ENCODE peak calls at places on chromosome 5, in nine cellular contexts. M, K, W, V, B, X, N, Z and R are unnamed samples. For H3K4me1, the result is how much of the 10 kb centered on the place peaks cover.

GRCh38 chr5:138601444-138601843 is 26.2 kb upstream of the HSPA9 start:
- DNase-seq in M (no peak), K (no peak), W (no peak), V (no peak), B (no peak), X (no peak), N (peak), Z (no peak), R (no peak)

GRCh38 chr5:124057161-124057814 is 545.3 kb downstream of the CSNK1G3 start:
- DNase-seq in M (no peak), K (no peak), W (no peak), V (peak), B (no peak), X (peak), N (peak), Z (no peak), R (no peak)

GRCh38 chr5:19496056-19496455 is 491.9 kb downstream of the CDH18 start:
- DNase-seq in M (no peak), K (no peak), W (no peak), V (no peak), B (no peak), X (no peak), N (peak), Z (no peak), R (no peak)

GRCh38 chr5:2471152-2471879 is 280.2 kb downstream of the IRX2 start:
- DNase-seq in M (no peak), K (no peak), W (no peak), V (no peak), B (no peak), X (peak), N (no peak), Z (no peak), R (no peak)

GRCh38 chr5:53009816-53010215 is 20.7 kb downstream of the ITGA2 start:
- DNase-seq in M (no peak), K (no peak), W (no peak), V (no peak), B (no peak), X (no peak), N (no peak), Z (no peak), R (no peak)

GRCh38 chr5:15807248-15807647 is 307.3 kb downstream of the FBXL7 start:
- DNase-seq in M (no peak), K (no peak), W (no peak), V (peak), B (no peak), X (no peak), N (no peak), Z (no peak), R (no peak)

GRCh38 chr5:177538876-177539275 is 15.5 kb downstream of the FAM193B start:
- DNase-seq in M (no peak), K (no peak), W (peak), V (no peak), B (peak), X (no peak), N (peak), Z (no peak), R (no peak)

GRCh38 chr5:56207537-56207936 is 25.6 kb downstream of the ANKRD55 start:
- DNase-seq in M (no peak), K (no peak), W (no peak), V (no peak), B (no peak), X (no peak), N (no peak), Z (no peak), R (no peak)

GRCh38 chr5:160183075-160183474 is 46.2 kb upstream of the FABP6 start:
- DNase-seq in M (no peak), K (no peak), W (no peak), V (no peak), B (no peak), X (no peak), N (peak), Z (no peak), R (no peak)

GRCh38 chr5:31963358-31963757 is 210.8 kb downstream of the GOLPH3 start:
- DNase-seq in M (no peak), K (peak), W (no peak), V (no peak), B (peak), X (no peak), N (no peak), Z (no peak), R (no peak)

GRCh38 chr5:161544350-161544765 is 2.2 kb downstream of the GABRB2 start:
- DNase-seq in M (no peak), K (no peak), W (no peak), V (no peak), B (no peak), X (no peak), N (peak), Z (peak), R (no peak)

GRCh38 chr5:159262859-159263568 is at the start of gene UBLCP1:
- DNase-seq in M (peak), K (peak), W (peak), V (peak), B (peak), X (peak), N (peak), Z (peak), R (peak)

GRCh38 chr5:121748690-121749089 is 103.0 kb upstream of the FTMT start:
- DNase-seq in M (no peak), K (no peak), W (no peak), V (peak), B (peak), X (no peak), N (no peak), Z (peak), R (no peak)

GRCh38 chr5:103224118-103224893 is 34.3 kb upstream of the MACIR start:
- DNase-seq in M (peak), K (peak), W (no peak), V (no peak), B (peak), X (no peak), N (peak), Z (peak), R (peak)

GRCh38 chr5:43469671-43470396 is 13.8 kb downstream of the TMEM267 start:
- DNase-seq in M (no peak), K (no peak), W (no peak), V (no peak), B (no peak), X (no peak), N (no peak), Z (no peak), R (no peak)

GRCh38 chr5:27241564-27242257 is 203.3 kb upstream of the CDH9 start:
- DNase-seq in M (no peak), K (no peak), W (no peak), V (no peak), B (no peak), X (no peak), N (peak), Z (no peak), R (no peak)

GRCh38 chr5:95631265-95631957 is 11.5 kb downstream of the GPR150 start:
- DNase-seq in M (no peak), K (no peak), W (no peak), V (no peak), B (no peak), X (no peak), N (peak), Z (no peak), R (no peak)

GRCh38 chr5:119878712-119879111 is 249.4 kb downstream of the FAM170A start:
- DNase-seq in M (no peak), K (no peak), W (no peak), V (no peak), B (no peak), X (no peak), N (no peak), Z (peak), R (peak)

GRCh38 chr5:61840354-61840753 is 465.7 kb upstream of the KIF2A start:
- DNase-seq in M (no peak), K (no peak), W (no peak), V (no peak), B (no peak), X (no peak), N (no peak), Z (peak), R (no peak)

GRCh38 chr5:169521366-169521983 is 62.1 kb upstream of the SPDL1 start:
- DNase-seq in M (no peak), K (peak), W (no peak), V (peak), B (peak), X (no peak), N (no peak), Z (no peak), R (no peak)

GRCh38 chr5:60259730-60260129 is 366.2 kb upstream of the PDE4D start:
- DNase-seq in M (no peak), K (no peak), W (no peak), V (no peak), B (no peak), X (no peak), N (no peak), Z (no peak), R (no peak)

GRCh38 chr5:107418071-107418470 is 252.7 kb downstream of the EFNA5 start:
- DNase-seq in M (no peak), K (no peak), W (no peak), V (no peak), B (no peak), X (no peak), N (no peak), Z (no peak), R (no peak)

GRCh38 chr5:163408311-163408923 is 29.0 kb upstream of the CCNG1 start:
- DNase-seq in M (peak), K (peak), W (peak), V (peak), B (peak), X (no peak), N (peak), Z (peak), R (peak)

GRCh38 chr5:120803282-120803681 is 339.2 kb downstream of the PRR16 start:
- DNase-seq in M (no peak), K (no peak), W (no peak), V (no peak), B (no peak), X (no peak), N (peak), Z (no peak), R (no peak)

DNA sequence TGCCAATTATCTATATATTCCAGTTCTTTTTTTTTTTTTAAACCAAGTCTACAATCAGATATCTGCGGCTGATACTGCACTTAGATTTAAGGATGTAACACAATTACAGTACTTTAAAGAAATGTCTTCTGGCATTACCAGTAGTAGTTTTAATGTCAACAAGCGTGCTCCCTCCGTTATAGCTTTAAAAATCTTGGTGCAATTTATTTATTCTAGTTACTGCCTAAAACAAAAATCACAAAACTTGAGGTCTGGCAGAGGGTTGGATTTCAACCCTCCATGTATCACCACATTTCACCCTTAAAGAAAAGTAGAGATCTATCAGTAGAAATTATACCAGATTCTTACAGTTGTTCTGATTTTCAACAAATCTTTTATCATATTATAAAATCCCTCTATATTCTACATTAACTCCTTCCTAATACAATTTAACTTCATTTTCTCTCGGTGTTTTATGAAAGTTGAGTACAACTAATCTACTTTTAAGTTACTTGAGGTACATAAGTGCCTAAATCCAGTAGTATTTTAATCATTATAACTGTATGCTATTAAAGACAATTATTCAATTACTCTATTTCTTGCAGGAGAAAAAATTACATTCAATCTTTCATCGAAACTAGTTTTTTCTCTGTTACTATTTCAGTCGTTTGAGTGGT is 2.0 kb upstream of the RICTOR start:
- DNase-seq in M (no peak), K (no peak), W (no peak), V (no peak), B (no peak), X (no peak), N (no peak), Z (no peak), R (no peak)
- H3K4me1 ChIP-seq in M (under half), K (under half), W (under half), V (under half), B (under half), X (under half), N (under half), Z (under half), R (under half)

DNA sequence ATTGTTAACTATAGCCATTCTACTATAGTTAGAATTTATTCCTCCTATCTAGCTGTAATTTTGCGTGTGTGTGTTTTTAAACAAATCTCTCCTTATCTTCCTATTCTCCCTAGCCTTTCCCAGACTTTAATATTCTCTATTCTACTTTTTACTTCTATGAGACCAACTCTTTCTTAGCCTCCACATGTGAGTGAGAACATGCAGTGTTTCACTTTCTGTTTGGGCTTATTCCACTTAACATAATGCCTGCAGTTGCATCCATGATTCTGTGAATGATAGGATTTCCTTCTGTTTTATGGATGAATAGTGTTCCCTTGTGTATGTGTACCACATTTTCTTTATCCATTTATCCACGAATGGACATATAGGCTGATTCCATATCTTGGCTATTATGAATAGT is 192.3 kb upstream of the TLX3 start:
- DNase-seq in M (no peak), K (no peak), W (no peak), V (no peak), B (no peak), X (no peak), N (no peak), Z (no peak), R (no peak)
- H3K4me1 ChIP-seq in M (under half), K (under half), W (under half), V (under half), B (under half), X (under half), N (under half), Z (under half), R (under half)

GRCh38 chr5:141841376-141841775 is 36.8 kb downstream of the PCDH1 start:
- DNase-seq in M (no peak), K (no peak), W (no peak), V (peak), B (no peak), X (peak), N (no peak), Z (peak), R (no peak)

GRCh38 chr5:141840826-141841360 is 37.3 kb downstream of the PCDH1 start:
- DNase-seq in M (no peak), K (no peak), W (no peak), V (no peak), B (no peak), X (no peak), N (no peak), Z (peak), R (no peak)

GRCh38 chr5:141838326-141839014 is 39.7 kb downstream of the PCDH1 start:
- DNase-seq in M (no peak), K (no peak), W (no peak), V (no peak), B (no peak), X (no peak), N (no peak), Z (peak), R (no peak)

GRCh38 chr5:141840295-141840812 is 37.9 kb downstream of the PCDH1 start:
- DNase-seq in M (no peak), K (no peak), W (no peak), V (no peak), B (no peak), X (no peak), N (no peak), Z (no peak), R (no peak)

DNA sequence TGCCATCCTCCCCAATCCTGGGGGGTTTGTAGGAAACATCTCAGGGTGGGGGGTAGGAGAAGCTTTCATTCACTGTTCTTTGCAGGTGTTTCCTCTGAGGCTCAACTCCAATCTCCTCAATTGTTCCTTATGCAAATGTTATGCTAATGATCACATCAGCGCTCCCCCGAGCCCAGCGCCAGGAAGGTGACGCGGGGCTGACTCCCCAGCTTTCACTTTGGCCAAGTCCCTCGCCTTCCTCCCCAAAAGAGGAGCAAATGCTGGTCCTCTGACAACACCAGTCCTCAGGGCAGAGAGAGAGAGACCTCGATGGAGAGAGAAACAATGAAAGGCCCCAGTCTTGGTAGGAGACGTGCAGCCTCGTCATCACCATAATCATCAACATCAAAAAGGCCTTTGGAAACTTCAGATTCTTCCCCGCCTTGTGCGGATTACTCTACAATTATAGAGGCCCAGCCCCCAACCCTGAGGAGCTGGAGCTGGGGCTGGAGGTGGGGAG is 39.1 kb downstream of the PCDH1 start:
- DNase-seq in M (no peak), K (no peak), W (no peak), V (no peak), B (peak), X (no peak), N (no peak), Z (peak), R (no peak)
- H3K4me1 ChIP-seq in M (under half), K (under half), W (under half), V (under half), B (half or more), X (half or more), N (under half), Z (under half), R (under half)

GRCh38 chr5:41413067-41413466 is 97.3 kb downstream of the PLCXD3 start:
- DNase-seq in M (no peak), K (no peak), W (no peak), V (no peak), B (no peak), X (no peak), N (no peak), Z (no peak), R (no peak)

GRCh38 chr5:41408676-41409443 is 101.5 kb downstream of the PLCXD3 start:
- DNase-seq in M (no peak), K (peak), W (no peak), V (no peak), B (no peak), X (no peak), N (peak), Z (peak), R (no peak)

GRCh38 chr5:41412496-41412895 is 97.9 kb downstream of the PLCXD3 start:
- DNase-seq in M (no peak), K (no peak), W (no peak), V (no peak), B (no peak), X (no peak), N (no peak), Z (no peak), R (no peak)

GRCh38 chr5:41410737-41411136 is 99.7 kb downstream of the PLCXD3 start:
- DNase-seq in M (no peak), K (no peak), W (no peak), V (no peak), B (no peak), X (no peak), N (no peak), Z (peak), R (no peak)

DNA sequence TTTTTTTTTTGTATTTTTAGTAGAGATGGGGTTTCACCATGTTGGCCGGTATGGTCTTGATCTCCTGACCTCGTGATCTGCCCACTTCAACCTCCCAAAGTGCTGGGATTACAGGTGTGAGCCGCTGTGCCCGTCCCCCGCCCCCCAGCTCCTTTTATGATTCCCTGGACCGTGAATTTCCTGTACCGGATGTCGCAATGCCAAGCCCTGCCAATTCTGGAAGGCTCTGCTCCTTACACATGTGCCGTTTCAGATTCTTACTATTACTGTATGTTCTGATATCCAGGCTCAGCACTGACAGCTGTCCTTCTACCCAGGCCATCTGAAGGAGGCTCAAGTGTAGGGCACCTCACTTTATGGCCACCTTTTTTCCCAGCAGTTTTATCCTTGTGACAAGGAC is 100.1 kb downstream of the PLCXD3 start:
- DNase-seq in M (no peak), K (no peak), W (no peak), V (no peak), B (no peak), X (no peak), N (no peak), Z (no peak), R (no peak)
- H3K4me1 ChIP-seq in M (under half), K (under half), W (under half), V (under half), B (under half), X (under half), N (under half), Z (under half), R (under half)

GRCh38 chr5:36172593-36172992 is 20.7 kb downstream of the SKP2 start:
- DNase-seq in M (no peak), K (no peak), W (no peak), V (no peak), B (no peak), X (no peak), N (no peak), Z (no peak), R (no peak)
- H3K4me1 ChIP-seq in M (under half), K (under half), W (under half), V (under half), B (under half), X (under half), N (under half), Z (under half), R (under half)

GRCh38 chr5:150347003-150347402 is 10.5 kb upstream of the TCOF1 start:
- DNase-seq in M (no peak), K (no peak), W (no peak), V (no peak), B (no peak), X (no peak), N (no peak), Z (peak), R (no peak)

GRCh38 chr5:150343994-150344393 is 13.5 kb upstream of the TCOF1 start:
- DNase-seq in M (no peak), K (no peak), W (no peak), V (no peak), B (no peak), X (no peak), N (no peak), Z (no peak), R (no peak)

GRCh38 chr5:150346592-150346991 is 10.9 kb upstream of the TCOF1 start:
- DNase-seq in M (no peak), K (no peak), W (no peak), V (no peak), B (no peak), X (no peak), N (no peak), Z (no peak), R (no peak)

GRCh38 chr5:150342583-150342982 is 14.9 kb upstream of the TCOF1 start:
- DNase-seq in M (no peak), K (no peak), W (no peak), V (no peak), B (no peak), X (no peak), N (no peak), Z (no peak), R (no peak)

DNA sequence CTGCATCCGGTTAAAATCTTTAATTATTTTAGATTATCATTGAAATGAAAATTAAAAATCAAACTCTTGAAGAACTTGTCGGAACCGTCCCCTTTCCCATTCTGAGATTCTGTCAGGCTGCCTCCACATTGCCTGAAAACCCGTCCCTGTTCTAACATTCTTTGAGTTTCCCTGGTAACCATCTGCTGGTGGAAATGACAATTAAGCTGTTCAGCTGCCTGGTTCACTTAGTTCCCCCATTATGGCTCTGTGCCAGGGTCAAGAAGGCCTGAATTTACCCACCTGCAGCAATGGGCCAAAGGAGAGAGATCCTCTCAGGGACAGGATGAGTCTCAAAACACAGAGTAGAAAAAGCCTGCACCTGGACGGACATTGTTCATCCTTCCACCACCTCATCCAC is 11.8 kb upstream of the TCOF1 start:
- DNase-seq in M (no peak), K (no peak), W (no peak), V (no peak), B (no peak), X (no peak), N (no peak), Z (no peak), R (no peak)
- H3K4me1 ChIP-seq in M (under half), K (under half), W (under half), V (under half), B (under half), X (under half), N (under half), Z (under half), R (under half)